ENCODE peak calls at places on chromosomes 1 and 21, in four cellular contexts. K, H, D and Z are unnamed samples.

GRCh38 chr21:36297938-36298572 is 21.9 kb upstream of the MORC3 start:
- DNase-seq in K (no peak), H (no peak), D (no peak), Z (no peak)

GRCh38 chr1:206909167-206909882 is 12.1 kb downstream of the IL24 start:
- DNase-seq in K (no peak), H (no peak), D (peak), Z (no peak)

GRCh38 chr1:32540589-32540988 is 1.4 kb downstream of the ZBTB8A start:
- DNase-seq in K (no peak), H (no peak), D (peak), Z (no peak)

GRCh38 chr1:82874041-82874440 is 1073.3 kb downstream of the ADGRL2 start:
- DNase-seq in K (no peak), H (no peak), D (no peak), Z (no peak)

GRCh38 chr1:116123837-116124533 is 12.8 kb downstream of the MAB21L3 start:
- DNase-seq in K (no peak), H (no peak), D (no peak), Z (no peak)

GRCh38 chr1:199857103-199857502 is 170.4 kb upstream of the NR5A2 start:
- DNase-seq in K (no peak), H (no peak), D (no peak), Z (no peak)

GRCh38 chr1:16078925-16079656 is 5.6 kb upstream of the FAM131C start:
- DNase-seq in K (peak), H (peak), D (peak), Z (peak)

GRCh38 chr21:28333455-28334108 is 659.1 kb downstream of the LTN1 start:
- DNase-seq in K (no peak), H (peak), D (no peak), Z (no peak)

GRCh38 chr1:156616463-156616862 is 2.8 kb upstream of the HAPLN2 start:
- DNase-seq in K (peak), H (no peak), D (peak), Z (no peak)

GRCh38 chr1:74502432-74502831 is 10.0 kb downstream of the LRRC53 start:
- DNase-seq in K (peak), H (peak), D (no peak), Z (no peak)

GRCh38 chr1:118899340-118899739 is 88.8 kb downstream of the TBX15 start:
- DNase-seq in K (no peak), H (no peak), D (no peak), Z (no peak)

GRCh38 chr1:43455205-43455889 is 1.6 kb upstream of the HYI start:
- DNase-seq in K (no peak), H (no peak), D (no peak), Z (no peak)

GRCh38 chr21:31887596-31887920 is 14.7 kb downstream of the HUNK start:
- DNase-seq in K (no peak), H (no peak), D (no peak), Z (no peak)

GRCh38 chr1:160069460-160070231 is at the start of gene KCNJ10:
- DNase-seq in K (no peak), H (no peak), D (no peak), Z (no peak)

GRCh38 chr1:198205021-198205684 is 48.4 kb downstream of the NEK7 start:
- DNase-seq in K (no peak), H (no peak), D (no peak), Z (no peak)

GRCh38 chr21:18147678-18148077 is 97.0 kb upstream of the CHODL start:
- DNase-seq in K (no peak), H (no peak), D (no peak), Z (no peak)

GRCh38 chr1:180956028-180956640 is 43.4 kb downstream of the KIAA1614 start:
- DNase-seq in K (no peak), H (no peak), D (peak), Z (no peak)

GRCh38 chr1:50213505-50213904 is 104.8 kb downstream of the ELAVL4 start:
- DNase-seq in K (no peak), H (no peak), D (no peak), Z (no peak)

GRCh38 chr1:37233606-37234005 is 199.3 kb upstream of the GRIK3 start:
- DNase-seq in K (no peak), H (no peak), D (no peak), Z (no peak)

GRCh38 chr1:227894306-227894721 is 53.4 kb downstream of the WNT9A start:
- DNase-seq in K (no peak), H (no peak), D (no peak), Z (no peak)

GRCh38 chr1:176178316-176178715 is 28.8 kb downstream of the COP1 start:
- DNase-seq in K (no peak), H (no peak), D (no peak), Z (no peak)

GRCh38 chr1:88462481-88463261 is 221.4 kb upstream of the PKN2 start:
- DNase-seq in K (peak), H (peak), D (peak), Z (no peak)

GRCh38 chr1:29513357-29513756 is 277.0 kb downstream of the PTPRU start:
- DNase-seq in K (peak), H (peak), D (peak), Z (peak)